ENCODE peak calls at places on chromosome 11, in five cellular contexts. One of them, this sample, is unnamed.

GRCh38 chr11:20355221-20356219 is 8.0 kb upstream of the HTATIP2 start:
- DNase-seq in HepG2: peak; percentile 78
- DNase-seq in H1: no peak
- DNase-seq in K562: peak; percentile 59
- DNase-seq in GM12878: no peak
- DNase-seq in this sample: peak; percentile 54

GRCh38 chr11:16494918-16495691 is 138.8 kb upstream of the SOX6 start:
- DNase-seq in HepG2: no peak
- DNase-seq in H1: no peak
- DNase-seq in GM12878: no peak
- DNase-seq in K562: no peak
- DNase-seq in this sample: no peak

GRCh38 chr11:57150454-57150917 is 31.3 kb upstream of the LRRC55 start:
- DNase-seq in GM12878: no peak
- DNase-seq in H1: no peak
- DNase-seq in HepG2: no peak
- DNase-seq in K562: peak; percentile 25
- DNase-seq in this sample: no peak

GRCh38 chr11:44565746-44566558 is 489 bp downstream of the CD82 start:
- DNase-seq in K562: no peak
- DNase-seq in H1: no peak
- DNase-seq in HepG2: no peak
- DNase-seq in GM12878: no peak
- DNase-seq in this sample: no peak

GRCh38 chr11:70517996-70518907 is 119.9 kb downstream of the CTTN start:
- DNase-seq in H1: no peak
- DNase-seq in HepG2: no peak
- DNase-seq in K562: no peak
- DNase-seq in GM12878: no peak
- DNase-seq in this sample: no peak

GRCh38 chr11:113153847-113154246 is 160.5 kb upstream of the TTC12 start:
- DNase-seq in H1: no peak
- DNase-seq in GM12878: no peak
- DNase-seq in HepG2: no peak
- DNase-seq in K562: no peak
- DNase-seq in this sample: no peak

GRCh38 chr11:88689548-88690240 is 352.2 kb upstream of the CTSC start:
- DNase-seq in H1: no peak
- DNase-seq in HepG2: no peak
- DNase-seq in GM12878: no peak
- DNase-seq in K562: no peak
- DNase-seq in this sample: no peak

GRCh38 chr11:14620027-14620511 is 23.5 kb upstream of the PDE3B start:
- DNase-seq in GM12878: no peak
- DNase-seq in H1: no peak
- DNase-seq in K562: no peak
- DNase-seq in HepG2: peak; percentile 93
- DNase-seq in this sample: no peak

GRCh38 chr11:13963169-13963948 is 836 bp downstream of the SPON1 start:
- DNase-seq in GM12878: no peak
- DNase-seq in K562: no peak
- DNase-seq in HepG2: no peak
- DNase-seq in H1: no peak
- DNase-seq in this sample: no peak

GRCh38 chr11:83648610-83649467 is 362.7 kb upstream of the CCDC90B start:
- DNase-seq in H1: no peak
- DNase-seq in K562: no peak
- DNase-seq in GM12878: no peak
- DNase-seq in HepG2: peak; percentile 60
- DNase-seq in this sample: no peak

GRCh38 chr11:12066799-12067508 is 43.4 kb upstream of the MICAL2 start:
- DNase-seq in HepG2: peak; percentile 50
- DNase-seq in H1: no peak
- DNase-seq in GM12878: no peak
- DNase-seq in K562: no peak
- DNase-seq in this sample: no peak

GRCh38 chr11:126495806-126496205 is 140.3 kb downstream of the ST3GAL4 start:
- DNase-seq in GM12878: no peak
- DNase-seq in H1: no peak
- DNase-seq in K562: no peak
- DNase-seq in HepG2: no peak
- DNase-seq in this sample: no peak

GRCh38 chr11:100748153-100748552 is 61.1 kb downstream of the ARHGAP42 start:
- DNase-seq in K562: no peak
- DNase-seq in H1: no peak
- DNase-seq in GM12878: no peak
- DNase-seq in HepG2: no peak
- DNase-seq in this sample: no peak

GRCh38 chr11:32229566-32230240 is 138.8 kb downstream of the RCN1 start:
- DNase-seq in HepG2: no peak
- DNase-seq in H1: no peak
- DNase-seq in GM12878: no peak
- DNase-seq in K562: no peak
- DNase-seq in this sample: no peak

GRCh38 chr11:8748317-8748716 is 65.7 kb downstream of the RPL27A start:
- DNase-seq in GM12878: no peak
- DNase-seq in K562: no peak
- DNase-seq in HepG2: no peak
- DNase-seq in H1: no peak
- DNase-seq in this sample: no peak

GRCh38 chr11:76330651-76331050 is 50.3 kb downstream of the THAP12 start:
- DNase-seq in HepG2: no peak
- DNase-seq in H1: no peak
- DNase-seq in GM12878: no peak
- DNase-seq in K562: no peak
- DNase-seq in this sample: no peak

GRCh38 chr11:115660072-115660805 is 156.0 kb upstream of the CADM1 start:
- DNase-seq in HepG2: no peak
- DNase-seq in H1: no peak
- DNase-seq in GM12878: no peak
- DNase-seq in K562: no peak
- DNase-seq in this sample: no peak

GRCh38 chr11:26578998-26579635 is 7.1 kb upstream of the MUC15 start:
- DNase-seq in H1: no peak
- DNase-seq in K562: no peak
- DNase-seq in GM12878: no peak
- DNase-seq in HepG2: no peak
- DNase-seq in this sample: no peak

GRCh38 chr11:76736773-76737495 is 46.2 kb upstream of the TSKU start:
- DNase-seq in GM12878: no peak
- DNase-seq in H1: no peak
- DNase-seq in K562: no peak
- DNase-seq in HepG2: no peak
- DNase-seq in this sample: no peak

GRCh38 chr11:122226810-122227379 is 110.9 kb upstream of the BLID start:
- DNase-seq in GM12878: no peak
- DNase-seq in HepG2: no peak
- DNase-seq in K562: no peak
- DNase-seq in H1: no peak
- DNase-seq in this sample: no peak

GRCh38 chr11:36240178-36240577 is 49.0 kb downstream of the COMMD9 start:
- DNase-seq in HepG2: no peak
- DNase-seq in K562: no peak
- DNase-seq in H1: no peak
- DNase-seq in GM12878: no peak
- DNase-seq in this sample: no peak

GRCh38 chr11:1230121-1230455 is 7.2 kb downstream of the MUC5B start:
- DNase-seq in K562: no peak
- DNase-seq in GM12878: no peak
- DNase-seq in H1: no peak
- DNase-seq in HepG2: no peak
- DNase-seq in this sample: no peak

GRCh38 chr11:30860970-30861369 is 274.8 kb upstream of the MPPED2 start:
- DNase-seq in H1: no peak
- DNase-seq in GM12878: no peak
- DNase-seq in K562: no peak
- DNase-seq in HepG2: no peak
- DNase-seq in this sample: no peak

GRCh38 chr11:2580444-2581050 is 119.2 kb downstream of the KCNQ1OT1 start:
- DNase-seq in K562: no peak
- DNase-seq in GM12878: no peak
- DNase-seq in H1: no peak
- DNase-seq in HepG2: no peak
- DNase-seq in this sample: no peak

GRCh38 chr11:87722756-87723599 is 452.3 kb downstream of the RAB38 start:
- DNase-seq in GM12878: no peak
- DNase-seq in HepG2: peak; percentile 7
- DNase-seq in K562: peak; percentile 13
- DNase-seq in H1: no peak
- DNase-seq in this sample: no peak

GRCh38 chr11:73157141-73158010 is 15.3 kb upstream of the FCHSD2 start:
- DNase-seq in H1: no peak
- DNase-seq in GM12878: no peak
- DNase-seq in K562: no peak
- DNase-seq in HepG2: peak; percentile 59
- DNase-seq in this sample: no peak

GRCh38 chr11:102155676-102156075 is 45.4 kb downstream of the YAP1 start:
- DNase-seq in GM12878: no peak
- DNase-seq in K562: no peak
- DNase-seq in HepG2: no peak
- DNase-seq in H1: no peak
- DNase-seq in this sample: no peak

GRCh38 chr11:69215216-69215615 is 59.5 kb downstream of the SMIM38 start:
- DNase-seq in HepG2: no peak
- DNase-seq in H1: no peak
- DNase-seq in GM12878: no peak
- DNase-seq in K562: no peak
- DNase-seq in this sample: no peak

GRCh38 chr11:69216609-69217008 is 60.9 kb downstream of the SMIM38 start:
- DNase-seq in K562: no peak
- DNase-seq in H1: no peak
- DNase-seq in HepG2: no peak
- DNase-seq in GM12878: no peak
- DNase-seq in this sample: no peak

GRCh38 chr11:69213964-69214363 is 58.2 kb downstream of the SMIM38 start:
- DNase-seq in K562: no peak
- DNase-seq in HepG2: no peak
- DNase-seq in H1: no peak
- DNase-seq in GM12878: no peak
- DNase-seq in this sample: no peak

GRCh38 chr11:69217276-69218105 is 61.8 kb downstream of the SMIM38 start:
- DNase-seq in K562: no peak
- DNase-seq in H1: no peak
- DNase-seq in HepG2: no peak
- DNase-seq in GM12878: no peak
- DNase-seq in this sample: no peak

DNA sequence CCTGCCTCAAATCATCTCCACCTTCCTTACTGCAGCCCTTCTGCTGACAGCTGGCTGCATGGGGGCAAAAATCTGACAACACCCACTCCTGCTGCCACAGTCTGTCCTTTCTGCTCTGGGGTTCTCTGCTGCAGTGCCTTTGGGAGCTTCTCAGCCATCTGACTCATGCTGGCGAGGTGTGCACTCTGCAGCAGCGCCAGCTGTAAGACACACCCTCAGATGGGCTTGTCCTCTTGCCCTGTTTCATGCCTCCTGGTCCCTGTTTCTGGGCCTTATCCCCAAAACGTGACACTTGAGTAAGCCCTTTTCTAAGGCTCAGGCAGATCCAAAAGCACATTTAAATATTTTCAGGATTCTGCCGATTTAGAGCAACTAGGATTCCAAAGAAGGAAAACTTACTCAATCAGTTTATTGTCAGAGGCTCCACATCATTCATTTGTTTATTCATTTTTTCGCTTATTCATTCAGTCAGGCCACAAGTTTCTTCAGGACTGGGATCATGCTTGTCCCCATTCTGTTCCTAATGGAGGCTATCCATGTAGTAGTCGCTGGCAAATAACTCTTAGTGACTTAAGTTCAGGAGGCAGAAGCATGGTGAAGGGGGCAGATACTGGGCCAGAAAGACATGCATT is 60.2 kb downstream of the SMIM38 start:
- DNase-seq in K562: no peak
- DNase-seq in H1: no peak
- DNase-seq in HepG2: no peak
- DNase-seq in GM12878: no peak
- DNase-seq in this sample: no peak
- TF ChIP-seq ZNF274 in K562: no peak
- TF ChIP-seq ZNF274 in H1: no peak
- TF ChIP-seq ZNF274 in HepG2: no peak
- TF ChIP-seq ZNF274 in GM12878: no peak
- TF ChIP-seq ZNF274 in this sample: no peak

GRCh38 chr11:64053699-64054098 is 18.0 kb downstream of the FLRT1 start:
- DNase-seq in K562: no peak
- DNase-seq in GM12878: no peak
- DNase-seq in HepG2: no peak
- DNase-seq in H1: peak; percentile 65
- DNase-seq in this sample: no peak
- TF ChIP-seq SP1 in K562: no peak
- TF ChIP-seq SP1 in GM12878: no peak
- TF ChIP-seq SP1 in HepG2: no peak
- TF ChIP-seq SP1 in H1: no peak
- TF ChIP-seq SP1 in this sample: no peak

GRCh38 chr11:69290791-69291190 is 3.2 kb upstream of the MYEOV start:
- DNase-seq in HepG2: no peak
- DNase-seq in K562: no peak
- DNase-seq in H1: no peak
- DNase-seq in GM12878: no peak
- DNase-seq in this sample: no peak
- TF ChIP-seq ZNF274 in HepG2: no peak
- TF ChIP-seq ZNF274 in K562: no peak
- TF ChIP-seq ZNF274 in H1: no peak
- TF ChIP-seq ZNF274 in GM12878: no peak
- TF ChIP-seq ZNF274 in this sample: no peak

GRCh38 chr11:111812211-111812610 is 46.0 kb upstream of the PPP2R1B start:
- DNase-seq in GM12878: no peak
- DNase-seq in HepG2: no peak
- DNase-seq in K562: no peak
- DNase-seq in H1: no peak
- DNase-seq in this sample: no peak

GRCh38 chr11:111815489-111815888 is 49.3 kb upstream of the PPP2R1B start:
- DNase-seq in K562: no peak
- DNase-seq in GM12878: no peak
- DNase-seq in HepG2: no peak
- DNase-seq in H1: no peak
- DNase-seq in this sample: no peak

GRCh38 chr11:111814567-111814966 is 48.4 kb upstream of the PPP2R1B start:
- DNase-seq in HepG2: no peak
- DNase-seq in H1: no peak
- DNase-seq in K562: no peak
- DNase-seq in GM12878: no peak
- DNase-seq in this sample: no peak

GRCh38 chr11:111811445-111811844 is 45.3 kb upstream of the PPP2R1B start:
- DNase-seq in H1: no peak
- DNase-seq in GM12878: no peak
- DNase-seq in K562: no peak
- DNase-seq in HepG2: no peak
- DNase-seq in this sample: no peak

DNA sequence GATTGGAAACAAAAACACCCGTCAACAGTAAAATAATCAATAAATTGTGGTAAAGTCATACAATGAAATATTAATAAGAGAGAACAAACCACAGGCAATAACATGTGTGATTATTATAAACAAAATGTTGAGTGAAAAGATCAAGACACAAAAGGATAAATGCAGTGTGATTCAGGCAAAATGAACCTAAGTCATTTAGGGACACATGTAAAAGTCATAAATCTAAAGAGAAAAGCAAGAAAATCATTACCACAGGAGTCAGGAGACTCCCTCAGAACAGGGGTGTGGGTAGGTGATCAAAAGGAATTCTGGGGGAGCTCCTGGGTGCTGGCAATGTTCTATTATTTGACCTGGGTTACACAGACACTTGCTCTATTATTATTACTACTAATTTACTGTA is 47.9 kb upstream of the PPP2R1B start:
- DNase-seq in HepG2: no peak
- DNase-seq in K562: no peak
- DNase-seq in H1: no peak
- DNase-seq in GM12878: no peak
- DNase-seq in this sample: no peak
- TF ChIP-seq SP1 in HepG2: no peak
- TF ChIP-seq SP1 in K562: no peak
- TF ChIP-seq SP1 in H1: no peak
- TF ChIP-seq SP1 in GM12878: no peak
- TF ChIP-seq SP1 in this sample: no peak